ENCODE peak calls at places on chromosomes 1 and 21, in nine cellular contexts. W, R, Y, H, M, G, K, V and J are unnamed samples.

GRCh38 chr1:207218512-207219352 is 102.7 kb upstream of the CD55 start:
- DNase-seq in W (peak), R (no peak), Y (no peak), H (no peak), M (no peak), G (peak), K (no peak), V (no peak), J (peak)

GRCh38 chr1:35718492-35719336 is at the start of gene C1orf216:
- DNase-seq in W (peak), R (peak), Y (peak), H (peak), M (peak), G (peak), K (peak), V (peak), J (peak)

GRCh38 chr21:32888971-32889370 is 117.4 kb upstream of the PAXBP1 start:
- DNase-seq in W (no peak), R (no peak), Y (no peak), H (peak), M (no peak), G (peak), K (no peak), V (peak), J (no peak)

GRCh38 chr1:74247881-74248528 is 12.8 kb downstream of the TNNI3K start:
- DNase-seq in W (no peak), R (no peak), Y (no peak), H (no peak), M (no peak), G (no peak), K (no peak), V (no peak), J (no peak)

GRCh38 chr1:121443131-121443530 is 258.4 kb downstream of the SRGAP2C start:
- DNase-seq in W (no peak), R (no peak), Y (no peak), H (peak), M (no peak), G (peak), K (no peak), V (no peak), J (no peak)

GRCh38 chr1:223832637-223832943 is 13.2 kb downstream of the TP53BP2 start:
- DNase-seq in W (no peak), R (no peak), Y (no peak), H (no peak), M (no peak), G (no peak), K (no peak), V (no peak), J (no peak)

GRCh38 chr1:145702826-145703225 is 4.3 kb downstream of the PDZK1 start:
- DNase-seq in W (no peak), R (no peak), Y (no peak), H (no peak), M (no peak), G (no peak), K (no peak), V (no peak), J (no peak)

GRCh38 chr1:244344001-244344400 is 107.7 kb downstream of the ADSS2 start:
- DNase-seq in W (no peak), R (no peak), Y (no peak), H (no peak), M (no peak), G (no peak), K (no peak), V (no peak), J (no peak)

GRCh38 chr21:25837545-25838263 is 102.9 kb downstream of the GABPA start:
- DNase-seq in W (no peak), R (no peak), Y (no peak), H (peak), M (no peak), G (peak), K (no peak), V (no peak), J (no peak)

GRCh38 chr1:80155371-80155770 is 1148.8 kb upstream of the ADGRL4 start:
- DNase-seq in W (no peak), R (no peak), Y (peak), H (no peak), M (no peak), G (no peak), K (no peak), V (peak), J (peak)

GRCh38 chr21:15164678-15165303 is 100.0 kb upstream of the NRIP1 start:
- DNase-seq in W (no peak), R (peak), Y (no peak), H (no peak), M (no peak), G (no peak), K (no peak), V (no peak), J (peak)

GRCh38 chr1:64110924-64111777 is 92.3 kb upstream of the UBE2U start:
- DNase-seq in W (no peak), R (no peak), Y (no peak), H (no peak), M (no peak), G (peak), K (no peak), V (no peak), J (no peak)

GRCh38 chr1:247358920-247359319 is 27.3 kb upstream of the ZNF496 start:
- DNase-seq in W (no peak), R (no peak), Y (no peak), H (no peak), M (no peak), G (no peak), K (no peak), V (no peak), J (no peak)

GRCh38 chr1:25805863-25806225 is 5.9 kb downstream of the SELENON start:
- DNase-seq in W (no peak), R (no peak), Y (no peak), H (peak), M (peak), G (peak), K (no peak), V (no peak), J (no peak)

GRCh38 chr1:15282810-15283474 is 35.9 kb downstream of the FHAD1 start:
- DNase-seq in W (no peak), R (no peak), Y (no peak), H (no peak), M (peak), G (no peak), K (no peak), V (peak), J (no peak)

GRCh38 chr1:231053493-231054162 is 13.6 kb upstream of the FAM89A start:
- DNase-seq in W (peak), R (peak), Y (no peak), H (peak), M (no peak), G (peak), K (no peak), V (no peak), J (no peak)

GRCh38 chr1:111880866-111881837 is 108.3 kb downstream of the KCND3 start:
- DNase-seq in W (no peak), R (no peak), Y (no peak), H (no peak), M (peak), G (no peak), K (no peak), V (no peak), J (no peak)

GRCh38 chr1:212618466-212619210 is 10.1 kb downstream of the ATF3 start:
- DNase-seq in W (no peak), R (no peak), Y (peak), H (no peak), M (no peak), G (peak), K (no peak), V (no peak), J (no peak)

GRCh38 chr1:93845554-93846150 is 33.4 kb downstream of the DNTTIP2 start:
- DNase-seq in W (no peak), R (peak), Y (peak), H (peak), M (no peak), G (peak), K (no peak), V (peak), J (peak)

GRCh38 chr1:218481116-218481775 is 136.1 kb downstream of the TGFB2 start:
- DNase-seq in W (no peak), R (no peak), Y (no peak), H (peak), M (no peak), G (peak), K (no peak), V (no peak), J (no peak)

GRCh38 chr1:19682257-19682656 is 17.6 kb downstream of the HTR6 start:
- DNase-seq in W (no peak), R (no peak), Y (no peak), H (peak), M (no peak), G (peak), K (no peak), V (no peak), J (peak)

GRCh38 chr1:217721692-217722091 is 90.5 kb downstream of the SPATA17 start:
- DNase-seq in W (no peak), R (no peak), Y (no peak), H (peak), M (no peak), G (peak), K (no peak), V (no peak), J (no peak)

GRCh38 chr1:224707849-224708725 is 92.0 kb downstream of the CNIH3 start:
- DNase-seq in W (no peak), R (no peak), Y (no peak), H (peak), M (no peak), G (peak), K (no peak), V (no peak), J (peak)

GRCh38 chr1:155522069-155522468 is 40.5 kb downstream of the ASH1L start:
- DNase-seq in W (no peak), R (no peak), Y (no peak), H (peak), M (no peak), G (peak), K (no peak), V (no peak), J (no peak)

DNA sequence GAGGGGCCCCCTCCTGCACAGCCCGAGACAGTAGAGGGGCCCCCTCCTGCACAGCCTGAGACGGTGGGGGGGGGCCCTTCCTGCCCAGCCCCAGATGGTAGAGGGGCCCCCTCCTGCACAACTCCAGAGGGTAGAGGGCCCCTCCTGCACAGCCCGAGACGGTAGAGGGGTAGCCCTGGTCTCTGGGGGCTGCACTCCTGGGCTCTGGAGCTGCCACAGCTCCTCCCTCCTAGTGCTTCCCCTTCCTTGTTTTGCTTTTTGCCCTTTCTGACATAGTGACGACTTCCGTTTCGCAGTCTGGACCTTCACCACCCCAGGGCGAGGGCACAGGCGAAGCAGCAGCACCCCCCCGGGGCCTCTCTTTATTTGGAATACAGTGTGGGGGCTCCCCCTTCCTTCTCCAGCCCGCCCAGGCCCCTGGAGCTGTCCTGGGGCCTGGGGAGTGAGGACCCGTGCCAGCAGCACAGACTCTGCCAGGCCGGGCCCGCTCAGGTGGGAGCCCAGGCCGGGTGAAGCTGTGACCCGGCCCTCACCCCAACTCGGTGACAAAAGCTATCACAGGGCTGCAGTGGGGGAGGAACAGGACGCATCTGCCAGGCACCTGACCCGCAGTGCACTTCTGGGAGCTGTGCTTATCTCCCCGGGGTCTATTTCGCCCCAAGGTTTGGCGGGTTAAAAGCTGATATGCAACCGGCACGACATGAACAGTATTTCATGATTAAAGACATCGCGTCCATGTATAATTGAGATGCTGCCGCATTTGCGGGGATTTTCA is 1.1 kb upstream of the PRXL2B start:
- DNase-seq in W (peak), R (peak), Y (peak), H (peak), M (peak), G (peak), K (peak), V (peak), J (peak)
- TF ChIP-seq CTCF in W (no peak), R (no peak), Y (no peak), H (no peak), M (no peak), G (no peak), K (no peak), V (no peak), J (no peak)

DNA sequence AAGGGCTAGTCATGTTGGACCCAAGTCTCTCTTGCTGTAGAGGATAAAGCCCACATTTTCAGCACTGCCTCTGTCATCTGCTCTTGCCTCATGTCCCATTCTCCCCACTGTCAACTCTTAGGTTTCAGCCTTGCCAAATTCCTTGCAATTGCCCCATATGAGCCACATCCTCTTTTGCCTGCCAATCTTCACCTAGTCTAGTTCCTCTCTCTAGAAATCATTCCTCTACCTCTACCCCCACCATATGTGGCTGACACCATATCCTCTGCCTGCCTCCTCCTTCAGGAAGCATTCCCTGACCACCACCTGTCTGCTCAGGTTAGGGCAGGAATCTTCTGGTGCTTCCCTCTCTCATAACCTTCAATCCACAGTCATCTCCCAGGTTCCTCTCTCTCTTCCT is 38.2 kb downstream of the SLC9A1 start:
- DNase-seq in W (no peak), R (no peak), Y (no peak), H (no peak), M (no peak), G (no peak), K (no peak), V (no peak), J (no peak)
- H3K27ac ChIP-seq in W (peak), R (no peak), Y (no peak), H (no peak), M (peak), G (no peak), K (no peak), V (no peak), J (peak)

GRCh38 chr1:228109073-228109961 is at the start of gene MRPL55:
- DNase-seq in W (peak), R (peak), Y (peak), H (peak), M (peak), G (peak), K (peak), V (peak), J (peak)
- TF ChIP-seq CTCF in W (no peak), R (no peak), Y (peak), H (no peak), M (peak), G (no peak), K (no peak), V (no peak), J (no peak)

GRCh38 chr21:42317341-42317741 is 2.1 kb upstream of the TFF3 start:
- DNase-seq in W (no peak), R (peak), Y (no peak), H (no peak), M (no peak), G (no peak), K (no peak), V (no peak), J (no peak)
- H3K27ac ChIP-seq in W (no peak), R (peak), Y (no peak), H (no peak), M (no peak), G (no peak), K (no peak), V (no peak), J (no peak)

GRCh38 chr1:153614189-153614900 is 1.4 kb upstream of the S100A16 start:
- DNase-seq in W (no peak), R (no peak), Y (no peak), H (no peak), M (no peak), G (no peak), K (no peak), V (no peak), J (no peak)
- TF ChIP-seq CTCF in W (no peak), R (no peak), Y (no peak), H (no peak), M (no peak), G (peak), K (no peak), V (no peak), J (no peak)

GRCh38 chr1:153624965-153625611 is 2.2 kb downstream of the S100A13 start:
- DNase-seq in W (peak), R (no peak), Y (no peak), H (no peak), M (no peak), G (no peak), K (no peak), V (no peak), J (no peak)
- H3K27ac ChIP-seq in W (no peak), R (no peak), Y (no peak), H (no peak), M (peak), G (no peak), K (no peak), V (no peak), J (peak)

GRCh38 chr1:98055457-98055856 is 134.6 kb upstream of the DPYD start:
- DNase-seq in W (no peak), R (no peak), Y (no peak), H (no peak), M (no peak), G (no peak), K (no peak), V (no peak), J (no peak)

GRCh38 chr1:98053471-98054366 is 132.9 kb upstream of the DPYD start:
- DNase-seq in W (peak), R (peak), Y (peak), H (peak), M (peak), G (peak), K (no peak), V (peak), J (peak)

GRCh38 chr1:98056781-98057180 is 135.9 kb upstream of the DPYD start:
- DNase-seq in W (no peak), R (no peak), Y (no peak), H (no peak), M (no peak), G (no peak), K (no peak), V (no peak), J (no peak)

GRCh38 chr1:98054786-98055185 is 134.0 kb upstream of the DPYD start:
- DNase-seq in W (no peak), R (no peak), Y (no peak), H (no peak), M (no peak), G (no peak), K (no peak), V (no peak), J (no peak)

DNA sequence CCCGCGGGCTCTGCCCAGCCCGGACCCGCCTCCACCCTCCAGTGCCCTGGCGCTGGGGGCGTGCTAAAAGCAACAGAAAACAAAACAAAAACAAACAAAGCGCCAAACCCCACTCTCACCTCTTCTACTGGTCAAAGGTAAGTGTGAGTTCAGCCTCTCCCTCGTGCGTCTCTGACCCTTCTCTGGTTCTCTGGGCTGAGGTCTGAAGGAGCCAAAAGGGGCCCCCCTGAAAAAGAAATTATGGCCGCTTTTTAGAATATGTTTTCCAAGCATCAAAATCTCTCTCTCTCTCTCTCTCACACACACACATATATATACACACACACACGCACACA is 133.5 kb upstream of the DPYD start:
- DNase-seq in W (no peak), R (no peak), Y (no peak), H (no peak), M (no peak), G (no peak), K (no peak), V (no peak), J (no peak)
- TF ChIP-seq CTCF in W (peak), R (peak), Y (no peak), H (no peak), M (peak), G (no peak), K (no peak), V (no peak), J (peak)

DNA sequence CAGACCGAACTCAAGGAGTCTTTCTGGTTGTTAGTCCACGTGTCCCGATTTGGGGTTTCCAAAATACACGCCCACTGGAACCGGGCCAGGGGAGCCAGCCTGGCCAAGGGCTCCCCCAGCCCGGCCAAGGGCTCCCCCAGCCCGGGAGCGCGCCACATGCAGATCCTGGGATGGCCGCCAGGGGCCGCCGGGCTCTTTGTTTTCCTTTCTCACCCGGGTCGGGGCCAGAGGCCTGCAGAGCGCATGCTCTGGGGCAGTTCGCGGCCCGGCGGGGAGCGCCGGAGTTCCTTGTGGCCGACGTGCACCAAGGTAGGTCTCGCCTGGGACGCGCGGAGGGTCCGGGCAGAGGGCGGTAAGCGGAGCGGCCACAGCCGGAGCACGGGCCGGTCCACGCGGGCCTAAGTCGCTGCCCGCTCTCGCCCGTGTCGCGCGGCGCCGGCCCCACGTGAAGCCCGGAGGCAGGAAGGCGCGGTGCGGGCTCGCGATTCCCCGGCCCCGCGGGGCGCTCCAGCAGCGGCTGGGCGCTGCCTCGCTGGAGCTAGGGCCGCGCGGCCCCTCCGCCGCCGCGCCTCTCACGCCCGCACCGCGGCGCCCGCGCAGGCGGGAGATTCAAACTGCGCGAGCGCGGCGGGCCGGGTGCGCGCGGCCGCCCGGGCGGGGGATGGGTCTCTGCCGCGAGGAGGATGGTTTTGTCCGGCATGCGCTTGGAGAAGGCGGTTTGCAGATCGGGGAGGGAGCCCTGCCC is 12.3 kb downstream of the RCC1 start:
- DNase-seq in W (peak), R (peak), Y (peak), H (peak), M (peak), G (peak), K (peak), V (peak), J (peak)
- H3K27ac ChIP-seq in W (peak), R (peak), Y (peak), H (peak), M (peak), G (peak), K (peak), V (peak), J (peak)